ENCODE peak calls at places on chromosomes 2 and 18, in five cellular contexts. N is cardiac muscle cell; Q is neuronal stem cell; J is activated CD4-positive, alpha-beta T cell treated with anti-CD3 and anti-CD28 coated beads, Interleukin-2, amount 10 ng/mL, durations not matched to agents 7 days and 5 days; Z is memory B cell. F is an unnamed sample.

GRCh38 chr2:98569197-98569793 is 39.0 kb downstream of the COA5 start:
- DNase-seq in J (peak), Z (peak), N (peak), Q (peak), F (peak)

GRCh38 chr2:86056935-86057334 is 48.8 kb downstream of the POLR1A start:
- DNase-seq in N (no peak), Z (no peak), Q (no peak), J (no peak), F (no peak)

GRCh38 chr2:194867328-194867727 is 789.7 kb upstream of the SLC39A10 start:
- DNase-seq in N (peak), Z (no peak), Q (no peak), J (no peak), F (no peak)

GRCh38 chr2:179264238-179265081 is at the start of gene SESTD1:
- DNase-seq in N (peak), J (peak), Q (peak), Z (peak), F (peak)

GRCh38 chr2:170930132-170931109 is 1.4 kb downstream of the GORASP2 start:
- DNase-seq in Z (peak), N (peak), Q (no peak), J (peak), F (peak)

GRCh38 chr18:61001138-61001537 is 332.1 kb upstream of the CDH20 start:
- DNase-seq in N (no peak), Q (no peak), J (no peak), Z (no peak), F (no peak)

GRCh38 chr2:235070063-235070706 is 118.4 kb downstream of the SH3BP4 start:
- DNase-seq in N (no peak), Z (no peak), Q (no peak), J (no peak), F (no peak)

GRCh38 chr2:59789523-59789922 is 763.9 kb downstream of the BCL11A start:
- DNase-seq in N (no peak), J (no peak), Z (no peak), Q (no peak), F (no peak)

GRCh38 chr2:6945821-6946220 is 28.6 kb downstream of the RNF144A start:
- DNase-seq in J (no peak), Z (no peak), N (no peak), Q (no peak), F (no peak)

GRCh38 chr2:108382196-108382595 is 4.4 kb downstream of the SULT1C4 start:
- DNase-seq in Z (no peak), N (no peak), Q (no peak), J (no peak), F (no peak)

GRCh38 chr2:120971866-120972265 is 236.2 kb downstream of the GLI2 start:
- DNase-seq in N (no peak), Z (no peak), J (no peak), Q (no peak), F (no peak)

GRCh38 chr2:226782092-226782713 is 17.4 kb downstream of the IRS1 start:
- DNase-seq in Z (no peak), J (no peak), N (peak), Q (no peak), F (no peak)

GRCh38 chr2:71756280-71756906 is 303.0 kb downstream of the DYSF start:
- DNase-seq in N (peak), J (no peak), Z (no peak), Q (no peak), F (no peak)

GRCh38 chr2:18096836-18097405 is 218.5 kb downstream of the KCNS3 start:
- DNase-seq in N (no peak), J (no peak), Z (no peak), Q (no peak), F (no peak)

GRCh38 chr2:98324181-98324580 is 22.1 kb upstream of the CNGA3 start:
- DNase-seq in N (no peak), J (no peak), Z (no peak), Q (no peak), F (no peak)

GRCh38 chr18:27493182-27493581 is 308.1 kb upstream of the CHST9 start:
- DNase-seq in Q (no peak), J (no peak), Z (no peak), N (no peak), F (no peak)

GRCh38 chr2:120802161-120802560 is 66.5 kb downstream of the GLI2 start:
- DNase-seq in J (no peak), Q (no peak), Z (no peak), N (no peak), F (no peak)

GRCh38 chr2:237434916-237435315 is 21.0 kb upstream of the COL6A3 start:
- DNase-seq in N (peak), Z (no peak), Q (no peak), J (peak), F (peak)

GRCh38 chr2:26269571-26270170 is 24.9 kb downstream of the HADHB start:
- DNase-seq in N (no peak), Z (peak), Q (no peak), J (no peak), F (no peak)

F was measured in immature natural killer cell.